ENCODE peak calls at places on chromosomes 12 and 14, in ten cellular contexts. M is pancreas, O is right lobe of liver, J is testis, G is stomach, A is HCT116, X is hepatocyte, F is astrocyte, N is OCI-LY7, R is upper lobe of right lung. W is an unnamed sample. For H3K9me3, the result is how much of the 10 kb centered on the place peaks cover.

GRCh38 chr12:52063986-52064649 is 5.7 kb upstream of the ATG101 start:
- DNase-seq in M (peak), O (no peak), J (peak), G (no peak), A (no peak), X (no peak), F (peak), N (no peak), R (no peak), W (no peak)

GRCh38 chr12:19130224-19131019 is 889 bp downstream of the PLEKHA5 start:
- DNase-seq in M (peak), O (peak), J (peak), G (peak), A (no peak), X (peak), F (peak), N (no peak), R (peak), W (no peak)

GRCh38 chr12:101527682-101528081 is 52.5 kb downstream of the SPIC start:
- DNase-seq in M (no peak), O (no peak), J (no peak), G (no peak), A (no peak), X (no peak), F (no peak), N (peak), R (no peak), W (no peak)

GRCh38 chr12:111033281-111034147 is 113.1 kb upstream of the MYL2 start:
- DNase-seq in M (no peak), O (no peak), J (peak), G (no peak), A (no peak), X (peak), F (no peak), N (no peak), R (no peak), W (no peak)

GRCh38 chr12:6337958-6338406 is 3.9 kb downstream of the TNFRSF1A start:
- DNase-seq in M (no peak), O (no peak), J (no peak), G (no peak), A (no peak), X (no peak), F (peak), N (no peak), R (no peak), W (no peak)

GRCh38 chr14:65255029-65255545 is 152.8 kb upstream of the MAX start:
- DNase-seq in M (no peak), O (no peak), J (no peak), G (no peak), A (peak), X (peak), F (peak), N (no peak), R (no peak), W (no peak)

GRCh38 chr12:132596016-132596415 is 14.4 kb downstream of the LRCOL1 start:
- DNase-seq in M (no peak), O (no peak), J (no peak), G (no peak), A (no peak), X (peak), F (peak), N (no peak), R (no peak), W (no peak)

GRCh38 chr14:88554458-88555286 is at the start of gene PTPN21:
- DNase-seq in M (peak), O (peak), J (peak), G (peak), A (no peak), X (peak), F (peak), N (no peak), R (peak), W (no peak)

GRCh38 chr14:97713023-97713422 is 915.8 kb downstream of the VRK1 start:
- DNase-seq in M (no peak), O (no peak), J (no peak), G (no peak), A (peak), X (peak), F (peak), N (no peak), R (no peak), W (no peak)

GRCh38 chr12:111806304-111806703 is 35.7 kb upstream of the MAPKAPK5 start:
- DNase-seq in M (no peak), O (no peak), J (no peak), G (no peak), A (no peak), X (no peak), F (no peak), N (no peak), R (no peak), W (no peak)

GRCh38 chr12:27434673-27435565 is 11.6 kb upstream of the SMCO2 start:
- DNase-seq in M (no peak), O (no peak), J (peak), G (no peak), A (no peak), X (peak), F (no peak), N (peak), R (no peak), W (no peak)

GRCh38 chr14:34452258-34452822 is 9.7 kb downstream of the SPTSSA start:
- DNase-seq in M (no peak), O (no peak), J (no peak), G (no peak), A (no peak), X (no peak), F (no peak), N (no peak), R (no peak), W (no peak)

GRCh38 chr14:78327426-78328210 is 157.4 kb downstream of the NRXN3 start:
- DNase-seq in M (no peak), O (no peak), J (no peak), G (no peak), A (no peak), X (no peak), F (no peak), N (no peak), R (no peak), W (no peak)

GRCh38 chr12:50214018-50214417 is 46.8 kb upstream of the CERS5 start:
- DNase-seq in M (no peak), O (no peak), J (no peak), G (no peak), A (no peak), X (no peak), F (no peak), N (no peak), R (no peak), W (no peak)

GRCh38 chr14:24438198-24439095 is 4.1 kb downstream of the SDR39U1 start:
- DNase-seq in M (no peak), O (no peak), J (no peak), G (no peak), A (no peak), X (no peak), F (no peak), N (no peak), R (no peak), W (no peak)

GRCh38 chr14:82720931-82721330 is 1187.3 kb upstream of the SEL1L start:
- DNase-seq in M (no peak), O (no peak), J (no peak), G (no peak), A (no peak), X (no peak), F (no peak), N (no peak), R (no peak), W (no peak)

GRCh38 chr14:100193417-100194357 is 34.2 kb upstream of the DEGS2 start:
- DNase-seq in M (no peak), O (no peak), J (no peak), G (no peak), A (no peak), X (no peak), F (no peak), N (peak), R (no peak), W (no peak)

GRCh38 chr12:93824514-93825500 is 147.6 kb downstream of the CRADD start:
- DNase-seq in M (no peak), O (no peak), J (no peak), G (no peak), A (no peak), X (no peak), F (peak), N (no peak), R (no peak), W (no peak)

GRCh38 chr14:103126088-103126872 is 3.0 kb downstream of the TNFAIP2 start:
- DNase-seq in M (peak), O (peak), J (no peak), G (no peak), A (no peak), X (no peak), F (no peak), N (no peak), R (no peak), W (no peak)

GRCh38 chr12:55058082-55058481 is 38.3 kb downstream of the NEUROD4 start:
- DNase-seq in M (no peak), O (no peak), J (no peak), G (no peak), A (no peak), X (no peak), F (no peak), N (no peak), R (no peak), W (no peak)

GRCh38 chr14:100623961-100624360 is 36.7 kb upstream of the BEGAIN start:
- DNase-seq in M (no peak), O (peak), J (no peak), G (no peak), A (no peak), X (no peak), F (no peak), N (no peak), R (peak), W (no peak)

GRCh38 chr12:111767362-111768158 is 827 bp downstream of the ALDH2 start:
- DNase-seq in M (no peak), O (no peak), J (no peak), G (no peak), A (peak), X (peak), F (peak), N (no peak), R (no peak), W (no peak)

GRCh38 chr12:6891637-6892036 is 13.0 kb upstream of the LRRC23 start:
- DNase-seq in M (no peak), O (no peak), J (no peak), G (no peak), A (no peak), X (no peak), F (no peak), N (no peak), R (no peak), W (no peak)

GRCh38 chr12:75592638-75593335 is 81.4 kb upstream of the KRR1 start:
- DNase-seq in M (no peak), O (no peak), J (no peak), G (no peak), A (no peak), X (no peak), F (no peak), N (no peak), R (no peak), W (no peak)
- TF ChIP-seq CTCF in M (no peak), O (no peak), J (no peak), G (no peak), A (no peak), X (no peak), F (no peak), N (no peak), R (no peak), W (no peak)

GRCh38 chr14:53386359-53386758 is 233.2 kb upstream of the DDHD1 start:
- DNase-seq in M (no peak), O (no peak), J (no peak), G (no peak), A (no peak), X (no peak), F (no peak), N (no peak), R (no peak), W (no peak)

GRCh38 chr14:53381879-53382278 is 228.8 kb upstream of the DDHD1 start:
- DNase-seq in M (no peak), O (no peak), J (no peak), G (no peak), A (no peak), X (no peak), F (no peak), N (no peak), R (no peak), W (no peak)

GRCh38 chr14:53380508-53381225 is 227.5 kb upstream of the DDHD1 start:
- DNase-seq in M (no peak), O (no peak), J (no peak), G (no peak), A (no peak), X (no peak), F (no peak), N (no peak), R (no peak), W (no peak)

GRCh38 chr14:53384536-53384935 is 231.4 kb upstream of the DDHD1 start:
- DNase-seq in M (no peak), O (no peak), J (no peak), G (no peak), A (no peak), X (no peak), F (no peak), N (no peak), R (no peak), W (no peak)

GRCh38 chr14:53384073-53384472 is 230.9 kb upstream of the DDHD1 start:
- DNase-seq in M (no peak), O (no peak), J (no peak), G (no peak), A (no peak), X (no peak), F (no peak), N (no peak), R (no peak), W (no peak)
- H3K27ac ChIP-seq in M (no peak), O (no peak), J (no peak), G (no peak), A (no peak), X (no peak), F (no peak), N (no peak), R (no peak), W (no peak)

GRCh38 chr12:99978152-99978551 is 6.6 kb downstream of the ANKS1B start:
- DNase-seq in M (no peak), O (no peak), J (no peak), G (no peak), A (no peak), X (no peak), F (no peak), N (no peak), R (no peak), W (no peak)

GRCh38 chr12:99975321-99975720 is 9.4 kb downstream of the ANKS1B start:
- DNase-seq in M (no peak), O (no peak), J (no peak), G (no peak), A (no peak), X (no peak), F (peak), N (no peak), R (no peak), W (no peak)

GRCh38 chr12:99977550-99977949 is 7.2 kb downstream of the ANKS1B start:
- DNase-seq in M (no peak), O (no peak), J (no peak), G (no peak), A (no peak), X (no peak), F (no peak), N (no peak), R (no peak), W (no peak)

GRCh38 chr12:99976762-99977161 is 8.0 kb downstream of the ANKS1B start:
- DNase-seq in M (no peak), O (no peak), J (no peak), G (no peak), A (no peak), X (no peak), F (no peak), N (no peak), R (no peak), W (no peak)

GRCh38 chr12:99974146-99974545 is 10.6 kb downstream of the ANKS1B start:
- DNase-seq in M (no peak), O (no peak), J (no peak), G (no peak), A (no peak), X (no peak), F (no peak), N (no peak), R (no peak), W (no peak)
- H3K9me3 ChIP-seq in M (under half), O (under half), J (under half), G (under half), A (under half), X (under half), F (under half), N (under half), R (under half), W (under half)

GRCh38 chr12:58919271-58920101 is 818 bp downstream of the LRIG3 start:
- DNase-seq in M (no peak), O (no peak), J (peak), G (no peak), A (no peak), X (peak), F (peak), N (no peak), R (peak), W (no peak)

GRCh38 chr12:58920956-58921861 is 905 bp upstream of the LRIG3 start:
- DNase-seq in M (no peak), O (no peak), J (no peak), G (no peak), A (no peak), X (peak), F (no peak), N (no peak), R (no peak), W (no peak)

GRCh38 chr12:58918475-58918874 is 1.8 kb downstream of the LRIG3 start:
- DNase-seq in M (no peak), O (no peak), J (no peak), G (no peak), A (no peak), X (no peak), F (no peak), N (no peak), R (no peak), W (no peak)

GRCh38 chr12:58917699-58918334 is 2.5 kb downstream of the LRIG3 start:
- DNase-seq in M (no peak), O (no peak), J (no peak), G (no peak), A (no peak), X (no peak), F (no peak), N (no peak), R (no peak), W (no peak)

GRCh38 chr12:58920102-58920955 is at the start of gene LRIG3:
- DNase-seq in M (peak), O (peak), J (peak), G (peak), A (peak), X (peak), F (peak), N (no peak), R (peak), W (no peak)
- TF ChIP-seq CTCF in M (no peak), O (no peak), J (no peak), G (no peak), A (no peak), X (peak), F (no peak), N (no peak), R (peak), W (no peak)

DNA sequence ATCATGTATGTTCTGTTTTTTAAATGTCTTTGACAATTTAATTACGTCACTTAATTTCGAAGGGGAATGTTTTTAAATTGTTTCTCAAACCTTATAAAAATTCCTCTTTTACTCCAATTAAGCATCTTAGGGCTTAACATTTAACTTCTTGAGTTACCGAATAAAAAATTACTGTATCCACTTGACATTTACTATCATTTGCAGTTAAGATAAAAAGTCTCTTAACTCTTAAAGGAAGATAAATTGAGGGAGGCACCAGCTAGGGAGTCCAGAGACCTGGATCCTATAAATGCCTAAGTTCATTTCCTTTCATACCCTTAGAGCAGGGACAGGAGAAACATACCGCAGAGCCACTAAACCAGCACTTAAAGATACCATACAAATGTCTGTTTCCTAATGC is 71.5 kb downstream of the GALNT4 start:
- DNase-seq in M (no peak), O (no peak), J (no peak), G (no peak), A (no peak), X (no peak), F (no peak), N (no peak), R (no peak), W (no peak)
- H3K27ac ChIP-seq in M (no peak), O (peak), J (peak), G (peak), A (no peak), X (peak), F (peak), N (no peak), R (peak), W (no peak)

DNA sequence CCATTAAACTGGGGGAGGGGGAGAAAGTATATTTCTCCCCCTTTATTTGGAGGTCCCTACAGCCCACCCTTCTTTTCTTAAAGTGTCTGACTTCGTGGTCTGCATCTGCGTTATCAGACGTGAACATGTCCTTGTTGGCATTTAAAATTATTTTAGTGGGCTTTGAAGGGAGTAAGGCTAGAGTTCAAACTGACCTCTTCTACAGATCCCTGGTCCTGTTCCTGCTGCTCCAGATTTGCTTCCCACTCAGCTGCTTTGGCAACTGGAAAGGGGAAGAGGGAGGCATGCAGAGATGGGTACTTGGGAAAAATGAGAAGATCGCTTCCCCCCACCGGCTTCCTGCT is 611 bp upstream of the SIX6 start:
- DNase-seq in M (no peak), O (no peak), J (no peak), G (no peak), A (no peak), X (no peak), F (no peak), N (no peak), R (no peak), W (no peak)
- H3K9me3 ChIP-seq in M (under half), O (under half), J (under half), G (under half), A (under half), X (under half), F (under half), N (under half), R (under half), W (under half)

GRCh38 chr12:77065361-77066204 is at the start of gene E2F7:
- DNase-seq in M (peak), O (peak), J (peak), G (peak), A (peak), X (peak), F (peak), N (peak), R (peak), W (peak)
- TF ChIP-seq CTCF in M (no peak), O (no peak), J (no peak), G (no peak), A (no peak), X (no peak), F (no peak), N (no peak), R (no peak), W (no peak)

GRCh38 chr12:3520168-3520567 is 29.2 kb downstream of the PRMT8 start:
- DNase-seq in M (peak), O (no peak), J (no peak), G (peak), A (no peak), X (no peak), F (no peak), N (no peak), R (no peak), W (no peak)
- H3K27ac ChIP-seq in M (no peak), O (no peak), J (no peak), G (no peak), A (no peak), X (no peak), F (no peak), N (no peak), R (no peak), W (no peak)

GRCh38 chr12:16920451-16920850 is 314.5 kb upstream of the LMO3 start:
- DNase-seq in M (no peak), O (no peak), J (no peak), G (no peak), A (no peak), X (no peak), F (no peak), N (no peak), R (no peak), W (no peak)
- H3K9me3 ChIP-seq in M (under half), O (under half), J (under half), G (under half), A (under half), X (under half), F (under half), N (under half), R (under half), W (under half)

DNA sequence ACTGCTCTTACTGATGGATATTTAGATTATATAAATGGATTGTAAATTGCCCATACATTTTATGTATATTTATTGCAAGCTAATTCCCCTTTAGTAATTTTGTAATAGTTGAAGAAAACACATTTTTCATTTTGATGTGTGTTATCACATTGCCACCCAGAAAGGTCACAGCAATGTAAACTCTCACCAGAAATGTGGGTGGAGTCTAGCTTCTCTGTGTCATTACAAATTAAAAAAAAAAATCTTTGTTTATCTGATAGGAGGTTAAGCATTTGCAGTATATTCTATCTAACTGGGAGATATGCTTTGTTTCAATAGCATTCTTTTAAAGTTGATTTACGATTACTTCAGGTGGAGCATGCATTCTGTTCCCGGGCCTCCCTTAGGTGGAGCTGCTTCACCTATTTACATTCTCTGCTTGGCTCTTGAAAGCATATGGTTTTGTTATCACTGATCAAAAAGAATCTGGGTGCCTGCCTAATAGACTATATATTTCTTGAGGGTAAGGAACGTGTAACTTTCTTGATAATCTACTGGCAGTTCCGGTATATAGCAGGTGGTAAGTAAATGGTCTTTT is 7.9 kb downstream of the ADIPOR2 start:
- DNase-seq in M (no peak), O (no peak), J (no peak), G (peak), A (no peak), X (no peak), F (no peak), N (no peak), R (no peak), W (no peak)
- TF ChIP-seq CTCF in M (no peak), O (peak), J (no peak), G (peak), A (no peak), X (peak), F (no peak), N (no peak), R (no peak), W (no peak)

W was measured in CD4-positive, alpha-beta T cell.